ENCODE peak calls at places on chromosomes 5 and 9, in ten cellular contexts. T is psoas muscle, M is Peyer's patch, H is A549, V is fibroblast of lung, O is Caco-2, G is HL-60, P is spleen, F is mucosa of descending colon, A is heart right ventricle. K is an unnamed sample.

GRCh38 chr5:68396722-68397121 is 181.2 kb downstream of the PIK3R1 start:
- DNase-seq in F (peak; percentile 76), M (no peak), V (no peak), P (no peak), T (no peak), H (peak; percentile 78), O (no peak), G (no peak), A (no peak), K (no peak)

GRCh38 chr9:37262410-37262809 is 142.0 kb downstream of the ZCCHC7 start:
- DNase-seq in V (peak; percentile 30), F (no peak), A (no peak), O (peak; percentile 21), G (no peak), P (no peak), H (peak; percentile 47), M (no peak), T (no peak), K (no peak)

GRCh38 chr9:87684627-87685204 is 41.2 kb upstream of the CTSL start:
- DNase-seq in G (peak; percentile 18), V (peak; percentile 17), M (peak; percentile 75), T (peak; percentile 56), P (no peak), H (peak; percentile 44), A (no peak), O (peak; percentile 53), F (peak; percentile 86), K (peak; percentile 80)

GRCh38 chr5:14011089-14012004 is 66.9 kb upstream of the DNAH5 start:
- DNase-seq in O (peak; percentile 96), H (peak; percentile 93), G (peak; percentile 55), T (peak; percentile 92), V (peak; percentile 87), A (peak; percentile 87), M (peak; percentile 84), F (peak; percentile 80), P (peak; percentile 93), K (peak; percentile 98)

GRCh38 chr9:5560439-5560838 is 50.1 kb downstream of the PDCD1LG2 start:
- DNase-seq in V (no peak), M (no peak), F (no peak), P (no peak), T (no peak), A (no peak), G (peak; percentile 70), H (no peak), O (no peak), K (no peak)

GRCh38 chr9:18585996-18586395 is 112.0 kb downstream of the ADAMTSL1 start:
- DNase-seq in P (no peak), M (no peak), T (no peak), A (no peak), F (no peak), G (no peak), V (peak; percentile 56), O (no peak), H (no peak), K (no peak)

GRCh38 chr9:125587819-125588460 is 119.1 kb downstream of the MAPKAP1 start:
- DNase-seq in F (no peak), G (no peak), H (no peak), V (no peak), M (no peak), P (no peak), T (no peak), A (no peak), O (no peak), K (no peak)

GRCh38 chr5:100518377-100518776 is 16.8 kb upstream of the FAM174A start:
- DNase-seq in F (no peak), G (no peak), P (no peak), M (no peak), V (no peak), O (peak; percentile 12), A (no peak), H (peak; percentile 25), T (no peak), K (no peak)

GRCh38 chr5:108101105-108101504 is 280.8 kb downstream of the FBXL17 start:
- DNase-seq in V (peak; percentile 6), A (no peak), G (no peak), P (no peak), M (no peak), F (no peak), T (no peak), O (no peak), H (no peak), K (no peak)

GRCh38 chr5:106189121-106189809 is 1481.5 kb downstream of the EFNA5 start:
- DNase-seq in G (no peak), M (no peak), A (no peak), F (no peak), V (no peak), T (no peak), H (no peak), O (no peak), P (no peak), K (no peak)

GRCh38 chr9:94923333-94924089 is 197.0 kb downstream of the AOPEP start:
- DNase-seq in M (no peak), O (no peak), P (no peak), A (no peak), V (peak; percentile 67), G (no peak), F (no peak), H (no peak), T (no peak), K (no peak)
- H3K4me3 ChIP-seq in M (no peak overlapping the region), O (no peak overlapping the region), P (no peak overlapping the region), A (no peak overlapping the region), V (no peak overlapping the region), G (no peak overlapping the region), F (no peak overlapping the region), H (no peak overlapping the region), T (no peak overlapping the region), K (no peak overlapping the region)

DNA sequence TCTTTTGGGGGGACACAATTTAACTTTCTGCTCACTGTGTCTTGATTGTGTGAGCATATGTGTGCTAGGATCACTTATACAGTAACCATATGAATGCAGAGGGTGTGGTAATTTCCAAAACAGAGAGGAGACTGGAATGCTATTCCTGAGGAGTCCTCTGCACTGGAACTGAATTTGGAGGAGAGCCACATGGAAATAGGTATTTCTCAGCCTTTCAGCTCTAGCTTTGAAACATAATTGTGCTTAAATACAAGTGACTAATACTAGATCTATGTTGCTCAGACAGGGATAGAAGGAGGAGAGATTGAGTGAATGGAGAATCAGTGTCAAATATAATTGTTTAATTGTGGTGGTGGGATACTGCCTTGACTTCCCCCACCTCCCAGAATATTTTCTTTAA is 45.5 kb downstream of the FOCAD start:
- DNase-seq in G (no peak), O (no peak), P (no peak), M (no peak), T (no peak), F (no peak), A (no peak), V (peak; percentile 64), H (no peak), K (no peak)
- TF ChIP-seq CTCF in G (no peak), O (no peak), P (no peak), M (no peak), T (no peak), F (no peak), A (no peak), V (no peak), H (no peak), K (no peak)

GRCh38 chr9:127396808-127397721 is at the start of gene SLC2A8:
- DNase-seq in V (peak; percentile 98), A (peak; percentile 97), H (peak; percentile 99), O (peak; percentile 99), G (peak; percentile 94), T (peak; percentile 99), P (peak; percentile 98), F (peak; percentile 99), M (peak; percentile 99), K (peak; percentile 100)

GRCh38 chr9:127393680-127394079 is 3.3 kb upstream of the SLC2A8 start:
- DNase-seq in G (no peak), F (no peak), H (no peak), A (no peak), P (no peak), O (no peak), V (peak; percentile 25), T (no peak), M (no peak), K (no peak)

GRCh38 chr9:127397722-127398647 is 1.0 kb downstream of the SLC2A8 start:
- DNase-seq in A (peak; percentile 60), M (peak; percentile 76), P (peak; percentile 89), F (peak; percentile 61), H (peak; percentile 60), O (peak; percentile 76), V (peak; percentile 25), G (peak; percentile 36), T (peak; percentile 74), K (peak; percentile 38)

GRCh38 chr9:127396253-127396807 is 639 bp upstream of the SLC2A8 start:
- DNase-seq in M (no peak), V (no peak), A (no peak), O (no peak), P (no peak), F (no peak), T (no peak), G (no peak), H (no peak), K (no peak)

GRCh38 chr9:127395491-127396252 is 1.3 kb upstream of the SLC2A8 start:
- DNase-seq in G (peak; percentile 48), V (peak; percentile 2), A (no peak), O (no peak), M (no peak), F (no peak), T (no peak), H (no peak), P (peak; percentile 58), K (no peak)
- H3K4me3 ChIP-seq in G (no peak overlapping the region), V (no peak overlapping the region), A (no peak overlapping the region), O (peak overlapping the region; percentile 58), M (peak overlapping the region; percentile 100), F (no peak overlapping the region), T (peak overlapping the region; percentile 94), H (peak overlapping the region; percentile 48), P (peak overlapping the region; percentile 83), K (peak overlapping the region; percentile 51)

DNA sequence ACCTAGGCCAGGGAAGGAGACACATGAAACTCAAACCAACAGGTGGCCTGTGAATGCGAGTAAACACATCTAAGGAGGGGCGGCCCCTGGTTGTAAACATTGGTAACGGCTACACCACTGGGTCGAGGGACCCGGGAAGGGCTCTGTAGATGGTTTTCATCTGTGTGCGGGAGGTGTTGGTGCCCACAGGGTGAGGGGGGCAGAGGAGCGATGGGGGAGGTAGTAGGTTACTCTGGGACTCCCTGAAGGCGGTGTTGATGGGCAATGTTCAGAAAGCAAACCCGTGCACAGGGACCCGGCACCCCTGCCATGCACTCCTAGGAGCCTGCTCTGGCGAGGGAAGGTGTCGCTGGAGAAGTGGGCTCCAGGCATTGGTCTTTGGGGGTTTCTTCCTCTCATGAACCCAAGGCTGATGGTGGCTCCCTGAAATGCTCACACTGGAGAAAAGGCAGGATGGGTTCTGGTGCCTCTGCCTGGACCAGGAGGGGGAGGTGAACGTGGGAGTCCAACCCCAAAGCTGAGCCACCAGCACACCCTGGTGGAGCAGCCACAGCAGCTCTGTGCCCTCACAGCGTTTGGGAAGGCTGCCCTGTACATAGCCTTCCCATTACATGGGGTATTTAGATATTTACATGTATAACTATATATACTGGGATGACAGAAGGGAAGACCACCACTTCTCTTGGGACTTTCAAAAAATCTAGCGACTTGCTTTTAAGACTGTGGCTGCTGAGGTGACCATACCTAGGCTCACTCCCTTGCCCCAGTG is 103.2 kb downstream of the ENTREP1 start:
- DNase-seq in O (no peak), T (no peak), H (no peak), F (no peak), M (no peak), A (no peak), G (no peak), V (no peak), P (no peak), K (no peak)
- TF ChIP-seq CTCF in O (no peak), T (no peak), H (no peak), F (no peak), M (no peak), A (no peak), G (no peak), V (no peak), P (no peak), K (no peak)

K was measured in pancreas.